ENCODE peak calls at places on chromosomes 16 and 17, in nine cellular contexts. B is transverse colon, D is adrenal gland, N is ascending aorta, J is fibroblast of villous mesenchyme, W is mucosa of descending colon, X is pancreas, Y is AG04450, E is uterus. M is an unnamed sample.

GRCh38 chr16:24409045-24409444 is 130.3 kb upstream of the RBBP6 start:
- DNase-seq in B (no peak), D (no peak), N (no peak), J (no peak), W (no peak), X (no peak), Y (no peak), E (no peak), M (no peak)

GRCh38 chr17:45092932-45093430 is 31.9 kb downstream of the NMT1 start:
- DNase-seq in B (peak; percentile 64), D (peak; percentile 97), N (peak; percentile 81), J (peak; percentile 98), W (peak; percentile 49), X (peak; percentile 56), Y (peak; percentile 97), E (peak; percentile 90), M (peak; percentile 71)

GRCh38 chr16:23286131-23286532 is 16.0 kb upstream of the SCNN1B start:
- DNase-seq in B (no peak), D (no peak), N (no peak), J (no peak), W (no peak), X (no peak), Y (no peak), E (no peak), M (no peak)

GRCh38 chr16:27369806-27370205 is 32.2 kb upstream of the IL21R start:
- DNase-seq in B (no peak), D (peak; percentile 12), N (no peak), J (no peak), W (no peak), X (no peak), Y (peak; percentile 21), E (no peak), M (no peak)

GRCh38 chr17:40564883-40565744 is at the start of gene CCR7:
- DNase-seq in B (peak; percentile 58), D (no peak), N (no peak), J (no peak), W (no peak), X (peak; percentile 37), Y (no peak), E (no peak), M (no peak)

GRCh38 chr16:50246299-50247122 is 19.8 kb upstream of the ADCY7 start:
- DNase-seq in B (no peak), D (no peak), N (no peak), J (no peak), W (no peak), X (peak; percentile 70), Y (no peak), E (no peak), M (peak; percentile 63)

GRCh38 chr16:72932677-72933335 is 115.1 kb downstream of the ZFHX3 start:
- DNase-seq in B (no peak), D (no peak), N (no peak), J (no peak), W (no peak), X (no peak), Y (no peak), E (no peak), M (no peak)

GRCh38 chr16:80317132-80318098 is 223.4 kb upstream of the DYNLRB2 start:
- DNase-seq in B (no peak), D (no peak), N (no peak), J (no peak), W (no peak), X (no peak), Y (no peak), E (no peak), M (no peak)

GRCh38 chr17:19013806-19014627 is 9.5 kb upstream of the FAM83G start:
- DNase-seq in B (no peak), D (no peak), N (no peak), J (no peak), W (peak; percentile 23), X (no peak), Y (no peak), E (no peak), M (peak; percentile 21)

GRCh38 chr16:1305823-1306222 is 3.6 kb upstream of the UBE2I start:
- DNase-seq in B (no peak), D (no peak), N (no peak), J (no peak), W (no peak), X (no peak), Y (no peak), E (no peak), M (no peak)

GRCh38 chr16:77227745-77228144 is 28.5 kb downstream of the SYCE1L start:
- DNase-seq in B (no peak), D (no peak), N (no peak), J (no peak), W (no peak), X (no peak), Y (no peak), E (no peak), M (no peak)

GRCh38 chr17:66965801-66966528 is 1.5 kb downstream of the CACNG4 start:
- DNase-seq in B (no peak), D (no peak), N (no peak), J (no peak), W (peak; percentile 49), X (no peak), Y (no peak), E (no peak), M (no peak)

DNA sequence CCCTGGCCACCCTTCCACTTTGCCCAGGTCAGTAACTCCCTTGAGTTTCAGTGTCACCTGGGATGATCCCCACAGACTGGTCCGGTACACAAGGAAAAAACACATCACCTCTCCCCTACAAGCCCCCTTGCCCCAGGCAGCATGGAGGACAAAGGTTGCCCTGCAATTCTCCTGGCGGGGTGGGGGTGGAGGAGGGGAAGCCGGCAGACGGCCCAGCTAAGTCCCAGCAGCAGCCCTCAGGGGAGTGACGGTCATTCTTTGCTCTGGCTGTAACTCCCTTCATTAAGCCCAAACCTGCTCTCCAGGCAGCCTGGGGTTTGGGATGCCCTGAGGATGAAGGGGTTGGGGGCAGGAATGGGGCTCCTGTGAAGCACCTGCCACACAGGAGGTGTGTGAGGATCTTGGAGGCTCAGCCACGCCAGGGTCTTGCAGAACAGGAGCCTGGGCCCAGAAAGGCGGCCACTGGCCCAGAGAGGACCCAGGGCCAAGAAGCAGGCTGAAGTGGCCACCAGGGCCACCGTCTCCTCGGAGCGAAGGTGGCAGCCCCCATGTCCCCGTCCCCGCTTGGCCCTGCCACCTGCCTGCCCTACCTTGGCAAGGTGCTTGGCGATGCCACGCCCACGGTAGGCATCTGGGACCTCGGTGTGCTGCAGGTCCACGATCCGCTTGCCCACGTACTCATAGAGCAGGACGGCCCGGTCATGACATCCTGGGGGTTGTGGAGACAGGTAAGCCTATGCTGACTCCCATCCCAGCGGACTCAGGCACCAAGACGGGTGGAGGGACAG is 9.5 kb downstream of the NATD1 start:
- DNase-seq in B (no peak), D (no peak), N (no peak), J (no peak), W (no peak), X (no peak), Y (no peak), E (no peak), M (no peak)
- TF ChIP-seq CTCF in B (no peak), D (no peak), N (no peak), J (no peak), W (no peak), X (no peak), Y (no peak), E (no peak), M (no peak)

GRCh38 chr17:79006001-79006400 is 3.6 kb downstream of the CANT1 start:
- DNase-seq in B (peak; percentile 35), D (no peak), N (no peak), J (no peak), W (peak; percentile 72), X (peak; percentile 29), Y (no peak), E (peak; percentile 14), M (no peak)
- H3K4me3 ChIP-seq in B (peak overlapping the region; percentile 5), D (no peak overlapping the region), N (no peak overlapping the region), J (no peak overlapping the region), W (no peak overlapping the region), X (no peak overlapping the region), Y (no peak overlapping the region), E (no peak overlapping the region), M (no peak overlapping the region)

DNA sequence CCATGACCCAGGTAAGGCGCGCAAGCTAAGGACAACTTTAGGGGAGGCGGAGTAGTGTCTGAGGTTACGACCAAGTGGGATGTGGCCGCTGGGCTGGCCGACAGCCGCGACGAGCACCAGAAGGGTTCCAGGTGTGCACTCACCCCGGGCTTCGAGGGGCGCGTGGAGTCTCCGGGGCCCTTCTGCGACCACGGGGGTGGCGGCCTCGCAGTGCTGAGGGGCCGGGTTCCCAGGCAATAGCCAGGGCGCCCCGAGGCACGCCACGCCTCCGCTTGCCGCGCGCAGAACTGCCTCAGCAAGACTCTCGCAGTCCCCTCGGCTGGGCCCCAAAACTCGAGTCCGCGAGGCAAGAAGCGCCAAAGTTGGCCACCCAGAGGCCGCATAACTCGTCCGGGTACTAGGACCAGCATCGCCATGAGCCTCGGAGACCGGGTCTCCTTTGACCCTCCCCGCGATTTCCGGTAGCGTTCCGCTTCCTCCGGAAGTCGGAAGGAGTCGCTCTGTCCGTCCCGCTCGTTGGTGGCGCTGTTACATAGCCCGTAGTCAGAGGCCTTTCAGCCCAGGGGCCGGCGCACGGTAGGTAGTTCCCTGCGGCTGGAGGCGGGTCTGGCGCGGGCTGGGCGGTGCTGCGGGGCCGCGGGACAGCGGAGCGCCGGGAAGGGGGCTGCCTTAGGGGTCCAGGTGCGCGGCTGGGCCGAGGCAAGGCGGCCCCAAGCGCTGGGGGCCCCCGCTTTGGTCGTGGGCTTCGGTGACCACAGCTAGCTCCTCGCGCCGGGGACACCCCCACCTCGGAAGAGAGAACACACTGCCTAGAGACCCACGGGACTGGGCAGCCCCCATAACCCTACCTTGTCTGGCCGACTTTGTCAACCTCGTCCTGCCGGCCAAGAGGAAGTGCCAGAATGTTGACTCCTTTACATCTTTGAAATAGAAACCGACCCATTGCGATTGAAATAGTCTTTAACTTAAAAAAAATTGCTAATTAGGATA is at the start of the genes ADPRM and SCO1:
- DNase-seq in B (peak; percentile 96), D (peak; percentile 93), N (peak; percentile 79), J (peak; percentile 93), W (peak; percentile 95), X (peak; percentile 93), Y (peak; percentile 80), E (peak; percentile 92), M (peak; percentile 97)
- TF ChIP-seq CTCF in B (peak; percentile 38), D (peak; percentile 14), N (no peak), J (peak; percentile 47), W (peak; percentile 29), X (peak; percentile 9), Y (peak; percentile 56), E (peak; percentile 40), M (peak; percentile 60)

DNA sequence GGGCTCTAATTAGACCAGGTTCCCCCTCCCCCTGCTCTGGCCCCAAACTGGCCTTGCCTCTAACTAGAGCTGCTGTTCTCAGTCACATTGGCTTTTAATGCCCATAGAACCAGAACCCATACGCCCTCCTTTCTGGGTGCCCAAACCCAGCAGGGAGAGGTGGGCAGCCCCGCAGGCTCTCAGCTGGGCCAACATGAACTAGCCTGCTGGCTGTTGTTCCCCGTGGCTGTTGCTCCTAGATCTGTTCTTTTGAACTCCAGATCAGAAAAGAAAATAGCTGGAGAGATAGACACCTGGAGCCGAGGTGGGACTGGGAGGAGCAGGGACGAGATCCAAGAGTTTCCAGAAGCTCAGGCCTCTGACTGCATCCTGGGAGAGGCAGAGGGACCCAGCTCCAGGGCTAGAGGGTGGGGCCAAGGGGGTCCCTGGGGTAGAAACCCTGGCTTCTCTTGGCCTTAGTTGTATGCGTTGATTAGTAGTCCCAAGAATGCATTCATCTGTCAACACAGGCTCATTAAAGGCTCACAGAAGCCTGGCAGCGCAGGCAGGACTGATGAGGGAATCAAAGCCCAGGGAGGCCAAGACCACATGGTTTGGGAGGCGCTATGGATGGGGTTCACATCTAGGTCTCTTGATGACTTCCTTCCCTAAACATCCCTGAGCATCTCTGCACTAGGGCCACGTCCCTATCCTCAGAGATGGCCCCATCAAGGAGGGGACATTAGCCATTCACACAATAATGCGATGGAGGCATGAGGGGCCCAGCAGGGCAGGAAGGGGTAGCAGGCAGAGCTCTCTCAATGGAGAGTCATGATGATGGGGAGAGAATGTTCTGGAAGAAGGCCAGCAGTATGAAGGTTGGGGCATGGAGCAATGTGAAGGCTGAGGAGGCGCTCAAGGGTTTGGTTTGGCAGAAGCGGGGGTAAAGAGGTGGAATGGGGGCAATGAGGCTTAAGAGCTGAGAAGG is 1.3 kb upstream of the CPSF4L start:
- DNase-seq in B (no peak), D (no peak), N (no peak), J (no peak), W (no peak), X (no peak), Y (no peak), E (no peak), M (no peak)
- H3K4me3 ChIP-seq in B (no peak overlapping the region), D (no peak overlapping the region), N (no peak overlapping the region), J (no peak overlapping the region), W (no peak overlapping the region), X (no peak overlapping the region), Y (no peak overlapping the region), E (no peak overlapping the region), M (no peak overlapping the region)

M was measured in lower lobe of right lung.